ENCODE peak calls at places on chromosomes 12 and 14, in four cellular contexts. J, R, E and B are unnamed samples. For H3K9me3, the result is how much of the 10 kb centered on the place peaks cover.

GRCh38 chr12:55816876-55817351 is 610 bp downstream of the SARNP start:
- DNase-seq in J (no peak), R (no peak), E (no peak), B (no peak)

GRCh38 chr12:31321565-31322228 is 4.3 kb downstream of the SINHCAF start:
- DNase-seq in J (no peak), R (no peak), E (no peak), B (no peak)

GRCh38 chr12:13799574-13799973 is 181.8 kb downstream of the GRIN2B start:
- DNase-seq in J (no peak), R (no peak), E (no peak), B (no peak)

GRCh38 chr14:96066976-96067375 is 27.8 kb downstream of the C14orf132 start:
- DNase-seq in J (no peak), R (no peak), E (no peak), B (no peak)

GRCh38 chr14:90408713-90409112 is 11.9 kb downstream of the CALM1 start:
- DNase-seq in J (no peak), R (no peak), E (no peak), B (no peak)

GRCh38 chr12:8681129-8681902 is 16.5 kb upstream of the RIMKLB start:
- DNase-seq in J (no peak), R (no peak), E (no peak), B (no peak)

GRCh38 chr12:122851820-122852219 is 16.6 kb downstream of the HIP1R start:
- DNase-seq in J (no peak), R (no peak), E (no peak), B (no peak)

GRCh38 chr14:89641495-89642162 is 224.6 kb upstream of the FOXN3 start:
- DNase-seq in J (no peak), R (no peak), E (no peak), B (no peak)

GRCh38 chr12:8781326-8781725 is 41.1 kb upstream of the A2ML1 start:
- DNase-seq in J (no peak), R (peak), E (no peak), B (no peak)

GRCh38 chr14:72165151-72165715 is 233.0 kb downstream of the RGS6 start:
- DNase-seq in J (no peak), R (no peak), E (no peak), B (no peak)

GRCh38 chr14:72169521-72169920 is 237.3 kb downstream of the RGS6 start:
- DNase-seq in J (no peak), R (peak), E (no peak), B (no peak)

GRCh38 chr14:72164420-72165150 is 232.4 kb downstream of the RGS6 start:
- DNase-seq in J (no peak), R (no peak), E (no peak), B (no peak)
- H3K9me3 ChIP-seq in J (under half), R (under half), E (under half), B (under half)

GRCh38 chr14:77041837-77042557 is 13.5 kb upstream of the IRF2BPL start:
- DNase-seq in J (peak), R (peak), E (peak), B (peak)
- H3K4me3 ChIP-seq in J (no peak), R (no peak), E (no peak), B (no peak)

GRCh38 chr12:132764231-132764630 is 2.6 kb upstream of the ANKLE2 start:
- DNase-seq in J (no peak), R (no peak), E (no peak), B (no peak)

GRCh38 chr12:132765366-132765765 is 3.7 kb upstream of the ANKLE2 start:
- DNase-seq in J (no peak), R (no peak), E (no peak), B (no peak)

GRCh38 chr12:132771126-132771838 is 9.7 kb upstream of the ANKLE2 start:
- DNase-seq in J (peak), R (no peak), E (no peak), B (no peak)

GRCh38 chr12:132761911-132762583 is 415 bp upstream of the ANKLE2 start:
- DNase-seq in J (peak), R (peak), E (peak), B (peak)

DNA sequence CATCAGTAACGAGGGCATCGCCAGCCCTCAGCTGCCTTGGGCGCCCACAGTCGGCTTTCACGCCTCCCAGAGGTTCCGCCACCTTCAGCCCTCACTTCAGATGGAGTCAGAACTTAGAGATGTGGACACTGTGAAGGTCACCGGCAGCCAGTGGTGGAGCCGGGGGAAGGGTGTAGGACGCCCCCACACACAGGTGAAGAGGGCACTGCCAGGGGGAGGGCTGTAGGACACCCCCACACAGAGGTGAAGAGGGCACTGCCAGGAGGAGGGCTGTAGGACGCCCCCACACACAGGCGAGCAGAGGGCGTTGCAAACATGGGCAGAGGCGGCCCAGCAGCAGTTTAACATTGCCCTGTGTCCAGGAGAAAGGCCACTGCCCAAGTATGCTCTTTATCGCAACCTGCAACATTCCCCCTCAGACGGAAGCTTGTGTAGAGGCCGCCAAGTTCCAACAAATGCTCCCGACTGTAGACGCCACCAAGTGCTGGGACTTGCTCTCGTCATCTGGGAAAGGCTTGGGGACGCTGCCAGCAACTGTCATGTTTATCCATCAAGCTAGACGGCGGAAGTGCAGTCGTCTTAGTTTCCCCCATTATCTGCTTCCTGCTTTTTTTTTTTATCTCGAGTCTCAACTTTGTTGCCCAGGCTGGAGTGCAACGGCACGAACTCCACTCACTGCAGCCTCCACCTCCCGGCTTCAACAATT is 4.9 kb upstream of the ANKLE2 start:
- DNase-seq in J (peak), R (peak), E (no peak), B (peak)
- TF ChIP-seq POLR2A in J (no peak), R (no peak), E (no peak), B (no peak)

GRCh38 chr14:84225243-84225642 is 1304.7 kb upstream of the FLRT2 start:
- DNase-seq in J (peak), R (peak), E (peak), B (peak)
- H3K9me3 ChIP-seq in J (under half), R (under half), E (under half), B (under half)

GRCh38 chr12:87778065-87778464 is 251.1 kb downstream of the C12orf50 start:
- DNase-seq in J (no peak), R (no peak), E (no peak), B (no peak)

GRCh38 chr12:87779858-87780498 is 249.2 kb downstream of the C12orf50 start:
- DNase-seq in J (no peak), R (peak), E (no peak), B (no peak)

GRCh38 chr12:87779016-87779415 is 250.2 kb downstream of the C12orf50 start:
- DNase-seq in J (no peak), R (no peak), E (no peak), B (no peak)

GRCh38 chr12:87784350-87784749 is 244.9 kb downstream of the C12orf50 start:
- DNase-seq in J (no peak), R (peak), E (no peak), B (no peak)

DNA sequence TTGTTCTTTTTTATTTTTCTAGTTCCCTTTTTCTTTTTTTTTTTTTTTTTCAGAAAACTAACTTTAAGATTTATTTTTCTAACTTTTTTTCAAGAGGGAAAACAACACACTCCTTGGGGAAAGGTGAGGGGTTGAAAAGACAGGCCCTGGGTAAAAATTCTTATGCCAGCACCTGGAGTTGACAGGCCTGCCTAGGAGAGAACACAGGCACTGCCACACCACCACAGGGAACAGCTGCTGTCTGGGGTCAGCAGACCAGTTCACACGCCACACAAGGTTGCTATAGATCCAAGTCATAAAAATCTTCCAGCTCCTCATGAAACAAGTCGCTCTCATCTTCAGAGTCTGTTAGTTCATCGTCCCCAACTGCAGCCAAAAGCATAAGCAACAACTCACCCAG is 246.4 kb downstream of the C12orf50 start:
- DNase-seq in J (no peak), R (no peak), E (no peak), B (no peak)
- H3K4me3 ChIP-seq in J (no peak), R (no peak), E (no peak), B (no peak)